ENCODE peak calls at places on chromosomes 13 and 19, in four cellular contexts. U is cardiac fibroblast, H is Caco-2, O is neural progenitor cell. W is an unnamed sample.

GRCh38 chr13:105139380-105140285 is 1395.8 kb downstream of the EFNB2 start:
- DNase-seq in H (peak), U (peak), O (no peak), W (no peak)

GRCh38 chr19:14563989-14564650 is 7.7 kb downstream of the NDUFB7 start:
- DNase-seq in U (peak), H (peak), O (peak), W (peak)

GRCh38 chr13:88436974-88437373 is 765.8 kb downstream of the SLITRK5 start:
- DNase-seq in H (no peak), U (no peak), O (no peak), W (no peak)

GRCh38 chr19:18433039-18433691 is 4.8 kb downstream of the ISYNA1 start:
- DNase-seq in O (peak), H (no peak), U (no peak), W (no peak)

GRCh38 chr19:21910318-21910717 is 74.3 kb upstream of the ZNF43 start:
- DNase-seq in H (no peak), U (peak), O (no peak), W (no peak)

GRCh38 chr13:50989476-50989875 is 79.9 kb downstream of the RNASEH2B start:
- DNase-seq in U (peak), H (no peak), O (peak), W (no peak)

GRCh38 chr13:50713849-50714248 is 129.6 kb downstream of the DLEU7 start:
- DNase-seq in H (no peak), O (no peak), U (peak), W (no peak)

GRCh38 chr13:46369506-46370268 is 17.4 kb downstream of the RUBCNL start:
- DNase-seq in U (peak), O (no peak), H (no peak), W (no peak)

GRCh38 chr13:20428666-20429644 is 96.7 kb downstream of the CRYL1 start:
- DNase-seq in O (no peak), U (peak), H (no peak), W (no peak)

GRCh38 chr13:85666356-85666755 is 132.9 kb downstream of the SLITRK6 start:
- DNase-seq in H (no peak), U (no peak), O (peak), W (no peak)

GRCh38 chr19:12736854-12737665 is at the start of gene GET3:
- DNase-seq in H (peak), U (peak), O (peak), W (peak)

GRCh38 chr13:38950987-38951386 is 39.6 kb downstream of the STOML3 start:
- DNase-seq in U (no peak), O (no peak), H (no peak), W (no peak)

GRCh38 chr19:3798137-3798536 is 12.0 kb upstream of the MATK start:
- DNase-seq in H (no peak), U (no peak), O (no peak), W (no peak)

GRCh38 chr19:28632357-28633076 is 580.4 kb downstream of the UQCRFS1 start:
- DNase-seq in H (no peak), U (no peak), O (no peak), W (no peak)

GRCh38 chr19:32858559-32858958 is 11.0 kb downstream of the SLC7A9 start:
- DNase-seq in U (no peak), H (no peak), O (no peak), W (no peak)

GRCh38 chr13:30388401-30389283 is 33.7 kb upstream of the UBE2L5 start:
- DNase-seq in O (peak), U (no peak), H (no peak), W (no peak)

GRCh38 chr13:43251967-43252366 is 228.6 kb downstream of the DNAJC15 start:
- DNase-seq in O (no peak), H (no peak), U (no peak), W (no peak)

GRCh38 chr13:101127741-101128353 is 288.5 kb downstream of the NALCN start:
- DNase-seq in U (peak), H (no peak), O (peak), W (no peak)

GRCh38 chr19:8085606-8086464 is 33.3 kb downstream of the CCL25 start:
- DNase-seq in O (peak), U (no peak), H (peak), W (no peak)

GRCh38 chr19:8451885-8452284 is 7.1 kb downstream of the HNRNPM start:
- DNase-seq in U (peak), O (peak), H (no peak), W (peak)

GRCh38 chr13:22828081-22828480 is 352.7 kb upstream of the SGCG start:
- DNase-seq in H (no peak), U (no peak), O (no peak), W (no peak)

GRCh38 chr13:24192036-24192810 is 31.7 kb downstream of the SPATA13 start:
- DNase-seq in O (no peak), H (no peak), U (no peak), W (no peak)

GRCh38 chr13:24192811-24193162 is 32.3 kb downstream of the SPATA13 start:
- DNase-seq in O (no peak), H (no peak), U (no peak), W (no peak)

GRCh38 chr13:24195626-24196025 is 35.1 kb downstream of the SPATA13 start:
- DNase-seq in O (no peak), H (no peak), U (no peak), W (no peak)

GRCh38 chr13:24196593-24197197 is 36.2 kb downstream of the SPATA13 start:
- DNase-seq in H (no peak), U (no peak), O (no peak), W (no peak)

DNA sequence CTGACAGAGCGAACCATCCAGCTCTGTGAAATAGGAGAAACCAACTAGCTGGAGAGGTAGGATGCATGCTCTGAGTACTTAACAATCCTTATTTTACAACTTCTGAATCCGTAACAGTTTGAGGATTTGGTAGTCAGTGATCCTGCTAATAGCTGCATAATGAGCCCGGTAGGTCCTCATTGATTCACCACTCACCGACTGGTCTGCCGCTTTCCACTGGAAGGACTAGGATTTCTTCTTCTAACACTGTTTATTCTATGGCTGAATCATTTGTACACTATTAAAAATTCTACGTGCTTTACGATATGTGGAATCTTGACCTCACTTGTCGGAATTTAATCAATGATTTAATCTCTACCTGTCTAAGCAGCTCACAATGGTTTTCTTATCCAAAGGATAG is 33.9 kb downstream of the SPATA13 start:
- DNase-seq in U (no peak), O (no peak), H (no peak), W (no peak)
- TF ChIP-seq CTCF in U (no peak), O (no peak), H (no peak), W (no peak)

DNA sequence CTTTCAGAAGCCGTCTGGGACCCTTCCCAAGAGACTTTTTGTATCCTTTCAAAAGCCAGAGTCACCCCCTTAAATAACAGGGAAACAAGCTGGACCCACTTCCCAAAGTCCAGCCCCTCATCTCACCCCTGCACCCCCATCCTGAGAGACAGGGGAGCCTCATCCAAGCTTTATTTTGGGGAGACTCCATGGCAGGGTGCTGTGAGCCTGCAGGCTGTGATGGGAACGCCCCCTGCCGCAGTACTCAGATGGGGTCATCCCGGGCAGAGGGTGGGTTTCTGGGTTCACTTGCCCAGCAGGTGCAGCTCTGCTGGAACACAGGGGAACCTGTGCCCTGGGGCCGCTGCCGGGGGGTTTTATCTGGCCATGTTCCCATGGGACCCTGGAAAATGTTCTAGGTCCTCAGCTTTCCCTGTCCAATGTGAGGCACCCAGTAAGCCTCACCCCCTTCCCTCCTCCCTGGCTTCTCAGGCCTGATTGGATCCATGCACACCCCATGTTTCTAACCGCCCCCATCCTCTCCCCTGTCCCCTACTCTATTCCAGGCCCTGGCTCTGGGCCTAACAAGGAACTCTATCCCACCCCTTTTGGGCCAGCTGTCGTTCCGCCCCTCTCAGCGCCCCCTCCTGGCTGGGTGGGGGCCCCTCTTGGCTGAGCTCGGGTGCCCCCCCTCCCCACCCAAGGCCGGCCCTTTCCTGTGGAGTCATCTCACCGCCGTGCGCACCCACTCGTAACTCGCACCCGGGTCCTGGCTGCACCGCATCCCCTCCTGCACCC is 1.0 kb downstream of the HIF3A start:
- DNase-seq in U (peak), H (no peak), O (peak), W (no peak)
- TF ChIP-seq CTCF in U (peak), H (no peak), O (peak), W (no peak)

DNA sequence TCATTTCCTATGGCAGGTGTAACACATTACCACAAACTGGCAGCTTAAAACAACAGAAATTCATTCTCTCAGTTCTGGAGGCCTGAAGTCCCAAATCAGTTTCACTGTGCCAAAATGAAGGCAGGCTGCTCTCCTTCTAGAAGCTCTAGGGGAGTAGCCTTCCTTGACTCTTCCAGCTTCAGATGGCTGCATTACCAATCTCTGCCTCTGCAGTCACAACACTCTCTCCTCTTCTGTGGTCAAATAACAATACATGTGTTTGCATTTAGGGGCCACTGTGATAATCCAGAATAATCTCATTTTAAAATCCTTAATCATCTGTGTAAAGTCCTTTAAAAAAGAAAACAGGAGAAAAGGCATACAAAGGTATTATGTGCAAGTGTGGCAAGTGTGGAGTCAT is 7.8 kb downstream of the DIAPH3 start:
- DNase-seq in H (no peak), U (no peak), O (no peak), W (no peak)
- TF ChIP-seq CTCF in H (no peak), U (peak), O (no peak), W (no peak)

DNA sequence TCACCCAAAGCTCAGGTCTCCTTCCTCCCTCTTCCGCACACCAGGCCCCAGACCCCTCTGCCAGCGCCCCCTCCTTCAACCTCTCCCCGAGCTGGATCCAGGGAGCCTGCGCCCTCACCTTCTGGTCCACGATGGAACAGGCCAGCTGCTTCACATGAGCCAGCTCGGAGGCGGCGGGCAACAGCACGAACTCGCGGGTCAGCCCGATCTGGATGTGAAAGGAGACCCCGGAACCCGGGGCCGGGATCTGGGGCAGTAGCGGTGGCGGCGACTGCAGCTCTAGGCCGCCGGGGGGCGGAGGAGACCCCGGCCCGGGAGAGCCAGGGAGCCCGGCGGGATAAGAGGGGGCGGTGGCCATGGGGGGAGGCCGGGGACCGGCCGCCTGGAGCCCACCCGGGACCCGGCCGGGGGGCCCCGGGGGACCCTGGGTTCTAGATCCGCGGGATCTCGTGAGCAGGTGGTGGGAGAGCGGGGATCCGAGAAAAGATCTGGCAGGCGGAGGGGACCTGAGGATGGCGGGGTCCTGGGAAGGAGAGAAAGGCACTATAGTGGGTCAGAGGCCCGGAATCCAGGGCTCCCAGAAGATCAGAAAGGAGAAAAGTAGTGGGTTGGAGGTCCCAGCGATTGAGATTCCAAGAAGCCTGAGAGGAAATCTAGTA is 772 bp downstream of the PRKD2 start:
- DNase-seq in O (peak), U (no peak), H (peak), W (no peak)
- TF ChIP-seq CTCF in O (peak), U (no peak), H (peak), W (no peak)

GRCh38 chr19:55228403-55229031 is at the start of gene TMEM86B:
- DNase-seq in H (peak), O (no peak), U (no peak), W (no peak)
- TF ChIP-seq CTCF in H (no peak), O (no peak), U (no peak), W (no peak)

GRCh38 chr19:41172297-41173164 is 20.5 kb upstream of the CYP2S1 start:
- DNase-seq in H (peak), U (no peak), O (no peak), W (no peak)
- TF ChIP-seq CTCF in H (peak), U (no peak), O (no peak), W (no peak)

GRCh38 chr19:39230096-39230764 is 14.6 kb downstream of the IFNL3 start:
- DNase-seq in U (no peak), O (no peak), H (no peak), W (no peak)

GRCh38 chr19:39223703-39224279 is 19.7 kb upstream of the SYCN start:
- DNase-seq in O (peak), H (no peak), U (peak), W (no peak)

GRCh38 chr19:39224910-39225309 is 19.9 kb downstream of the IFNL3 start:
- DNase-seq in U (no peak), O (peak), H (no peak), W (no peak)
- TF ChIP-seq CTCF in U (no peak), O (peak), H (peak), W (no peak)

GRCh38 chr13:111051656-111052232 is 63.4 kb upstream of the ARHGEF7 start:
- DNase-seq in O (no peak), H (no peak), U (no peak), W (no peak)

GRCh38 chr13:111048387-111048786 is 66.7 kb upstream of the ARHGEF7 start:
- DNase-seq in O (no peak), U (no peak), H (no peak), W (no peak)

GRCh38 chr13:111051041-111051440 is 64.1 kb upstream of the ARHGEF7 start:
- DNase-seq in O (no peak), U (no peak), H (no peak), W (no peak)

GRCh38 chr13:111050539-111050879 is 64.6 kb upstream of the ARHGEF7 start:
- DNase-seq in O (no peak), H (no peak), U (no peak), W (no peak)

DNA sequence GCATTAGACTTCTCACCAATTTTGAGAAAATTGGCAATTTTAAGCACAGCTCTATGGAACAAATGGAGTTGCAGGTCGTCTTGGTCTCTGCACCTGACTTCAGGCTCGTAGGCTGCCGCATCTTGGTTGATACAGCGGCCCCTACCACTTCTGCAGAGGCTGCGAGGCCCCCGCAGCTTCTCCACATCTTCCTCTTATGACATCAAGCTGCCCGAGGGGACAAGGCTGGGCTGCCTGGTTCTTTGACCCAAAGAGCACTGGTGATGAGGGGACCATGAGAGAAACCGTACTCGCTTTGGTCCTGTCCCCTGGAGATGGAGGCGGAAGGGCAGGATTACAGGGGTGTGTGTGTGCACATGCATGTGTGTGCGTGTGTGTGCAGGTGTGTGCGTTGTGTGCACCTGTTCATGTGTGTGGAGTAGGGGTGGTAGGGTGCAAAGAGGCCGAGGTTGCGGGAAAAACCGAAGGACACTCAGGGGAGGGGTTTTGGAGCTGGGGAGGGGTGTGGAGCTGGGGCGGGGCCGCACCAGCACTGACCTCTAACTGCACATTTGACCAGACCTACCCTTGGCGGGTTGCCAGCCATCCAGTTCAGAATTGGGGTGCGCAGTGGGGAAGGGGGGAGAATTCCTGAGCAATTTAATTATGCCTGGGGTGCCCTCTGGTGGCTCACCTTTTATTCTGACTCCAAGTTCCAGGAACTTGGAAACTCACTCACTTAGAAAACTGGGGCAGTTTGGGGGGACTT is 65.1 kb upstream of the ARHGEF7 start:
- DNase-seq in H (no peak), O (peak), U (peak), W (no peak)
- TF ChIP-seq CTCF in H (peak), O (peak), U (peak), W (peak)

DNA sequence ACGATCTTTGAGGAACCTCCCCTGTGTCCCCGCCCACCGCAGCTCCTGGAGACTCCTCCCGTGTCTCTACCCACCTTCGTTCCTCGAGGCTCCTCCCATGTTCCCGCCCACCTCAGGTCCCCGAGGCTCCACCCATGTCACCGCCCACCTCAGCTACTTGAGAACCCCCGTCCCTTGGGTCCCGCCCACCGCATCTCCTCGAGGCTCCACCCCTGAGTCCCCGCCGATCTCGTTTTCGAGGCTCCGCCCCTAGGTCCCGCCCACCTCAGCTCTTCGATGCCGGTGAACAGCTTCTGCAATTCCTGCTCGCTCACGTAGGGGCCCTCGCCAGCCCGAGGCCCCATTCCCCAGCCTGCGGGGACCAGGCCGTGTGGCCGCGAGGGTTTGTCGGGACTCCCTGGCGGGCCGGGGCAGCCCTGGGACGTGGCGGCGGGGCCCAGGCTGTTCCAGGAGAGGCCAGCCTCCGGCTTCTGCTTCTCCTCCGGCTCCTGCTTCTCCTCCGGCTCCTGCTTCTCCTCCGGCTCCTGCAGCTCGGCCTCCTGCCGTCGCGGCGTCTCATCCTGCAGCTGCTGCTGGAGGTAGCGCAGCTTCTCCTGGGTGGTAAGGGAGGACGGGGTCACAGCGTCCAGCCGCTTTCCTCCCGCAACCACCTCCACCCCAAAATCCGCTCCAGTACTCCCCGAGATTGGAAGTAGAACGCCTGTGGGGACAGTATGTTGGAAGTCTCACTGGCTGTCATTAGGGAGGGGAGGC is 16.7 kb downstream of the TSKS start:
- DNase-seq in U (peak), O (peak), H (peak), W (no peak)
- TF ChIP-seq CTCF in U (no peak), O (no peak), H (no peak), W (no peak)

W was measured in D721Med.